ENCODE peak calls at places on chromosomes 1 and 21, in nine cellular contexts. H is iPS DF 6.9, F is fibroblast of lung, I is fibroblast of the conjunctiva, T is COR-L47, W is mesendoderm, E is NCI-H2029 treated with DMSO at 0.1 percent for 48 hours, A is anterior cingulate cortex, V is memory B cell. M is an unnamed sample.

GRCh38 chr21:30072496-30072895 is 94.1 kb downstream of the CLDN17 start:
- DNase-seq in F (no peak), V (no peak), A (no peak), E (no peak), I (peak; percentile 32), W (peak; percentile 83), T (peak; percentile 33), H (peak; percentile 41), M (no peak)

GRCh38 chr1:179016694-179017382 is 8.9 kb upstream of the FAM20B start:
- DNase-seq in F (peak; percentile 98), V (no peak), A (peak; percentile 77), T (peak; percentile 71), E (no peak), W (no peak), I (peak; percentile 95), H (no peak), M (peak; percentile 73)

GRCh38 chr1:221788466-221788865 is 46.6 kb upstream of the DUSP10 start:
- DNase-seq in F (no peak), W (no peak), H (no peak), I (no peak), V (no peak), A (no peak), E (no peak), T (no peak), M (no peak)

GRCh38 chr1:63108226-63108625 is 214.1 kb upstream of the FOXD3 start:
- DNase-seq in I (no peak), W (no peak), V (no peak), T (no peak), E (no peak), F (no peak), A (no peak), H (no peak), M (no peak)

GRCh38 chr21:45013271-45013841 is 61.0 kb upstream of the ADARB1 start:
- DNase-seq in V (no peak), W (peak; percentile 55), A (no peak), I (no peak), F (no peak), H (no peak), E (no peak), T (no peak), M (no peak)

GRCh38 chr1:151715726-151716404 is 738 bp downstream of the CELF3 start:
- DNase-seq in V (no peak), A (no peak), T (peak; percentile 75), E (no peak), I (no peak), H (no peak), W (peak; percentile 80), F (no peak), M (peak; percentile 79)

GRCh38 chr1:190168116-190168515 is 309.5 kb downstream of the BRINP3 start:
- DNase-seq in E (no peak), V (no peak), T (no peak), I (no peak), H (no peak), A (no peak), F (peak; percentile 47), W (no peak), M (no peak)

GRCh38 chr1:236124965-236125364 is 17.4 kb upstream of the GPR137B start:
- DNase-seq in T (no peak), V (no peak), A (no peak), E (no peak), H (no peak), I (no peak), F (no peak), W (peak; percentile 42), M (no peak)

GRCh38 chr1:214472362-214472761 is 79.0 kb downstream of the PTPN14 start:
- DNase-seq in E (no peak), I (no peak), A (no peak), H (no peak), T (no peak), V (no peak), W (peak; percentile 76), F (no peak), M (no peak)

M was measured in NCI-H345.